ENCODE peak calls at places on chromosomes 4 and X, in six cellular contexts. P, X, O, F, G and V are unnamed samples.

GRCh38 chr4:55561884-55562283 is 15.2 kb upstream of the CLOCK start:
- DNase-seq in P (no peak), X (no peak), O (peak; percentile 56), F (no peak), G (no peak), V (no peak)

GRCh38 chrX:89033723-89034122 is 286.7 kb downstream of the CPXCR1 start:
- DNase-seq in P (no peak), X (no peak), F (no peak), O (no peak), G (no peak), V (no peak)

GRCh38 chr4:109999513-109999912 is 86.8 kb downstream of the EGF start:
- DNase-seq in X (no peak), G (no peak), F (no peak), P (no peak), O (no peak), V (no peak)

GRCh38 chrX:17435476-17435875 is 60.5 kb downstream of the NHS start:
- DNase-seq in F (no peak), P (no peak), G (no peak), X (no peak), O (no peak), V (no peak)

GRCh38 chrX:144379156-144379555 is 495.3 kb downstream of the UBE2NL start:
- DNase-seq in G (no peak), P (no peak), F (no peak), X (no peak), O (no peak), V (no peak)

GRCh38 chrX:30230395-30230794 is at the start of gene MAGEB3:
- DNase-seq in X (no peak), G (no peak), P (no peak), F (no peak), O (no peak), V (no peak)

GRCh38 chr4:86223472-86223871 is 136.4 kb downstream of the MAPK10 start:
- DNase-seq in F (no peak), P (peak; percentile 71), G (no peak), O (no peak), X (peak; percentile 53), V (peak; percentile 18)

GRCh38 chr4:89314291-89314690 is 6.7 kb upstream of the GPRIN3 start:
- DNase-seq in F (no peak), O (no peak), X (peak; percentile 24), P (peak; percentile 37), G (no peak), V (no peak)

GRCh38 chr4:3712936-3713335 is 53.2 kb upstream of the ADRA2C start:
- DNase-seq in X (no peak), G (no peak), F (no peak), P (no peak), O (no peak), V (no peak)

GRCh38 chr4:20305976-20306375 is 54.3 kb downstream of the SLIT2 start:
- DNase-seq in F (no peak), X (peak; percentile 71), P (peak; percentile 69), G (no peak), O (no peak), V (no peak)

GRCh38 chr4:188423039-188423438 is 283.8 kb downstream of the TRIML1 start:
- DNase-seq in O (no peak), P (no peak), X (no peak), G (no peak), F (no peak), V (no peak)

GRCh38 chr4:26992657-26993361 is 132.2 kb downstream of the STIM2 start:
- DNase-seq in G (no peak), P (peak; percentile 50), F (peak; percentile 7), O (peak; percentile 47), X (peak; percentile 65), V (peak; percentile 12)

GRCh38 chr4:28254003-28254402 is 1393.4 kb downstream of the STIM2 start:
- DNase-seq in G (no peak), O (no peak), X (no peak), F (no peak), P (no peak), V (no peak)

GRCh38 chr4:22170353-22170752 is 221.8 kb upstream of the KCNIP4 start:
- DNase-seq in P (peak; percentile 68), G (no peak), X (peak; percentile 69), F (no peak), O (no peak), V (no peak)

GRCh38 chr4:77156533-77156911 is 485 bp upstream of the CCNG2 start:
- DNase-seq in P (peak; percentile 100), F (peak; percentile 99), O (peak; percentile 94), G (peak; percentile 98), X (peak; percentile 99), V (peak; percentile 99)

GRCh38 chrX:15694968-15695451 is 30.4 kb upstream of the CLTRN start:
- DNase-seq in G (no peak), F (no peak), P (no peak), O (no peak), X (no peak), V (no peak)

GRCh38 chr4:8427761-8428287 is 12.7 kb downstream of the ACOX3 start:
- DNase-seq in P (peak; percentile 45), X (peak; percentile 71), O (peak; percentile 68), G (peak; percentile 53), F (no peak), V (peak; percentile 73)

GRCh38 chrX:74232859-74233258 is 71.1 kb upstream of the ZCCHC13 start:
- DNase-seq in P (peak; percentile 52), G (no peak), O (no peak), F (no peak), X (peak; percentile 25), V (peak; percentile 33)

GRCh38 chrX:153648358-153649177 is 1.6 kb downstream of the DUSP9 start:
- DNase-seq in P (no peak), X (no peak), O (no peak), F (no peak), G (no peak), V (no peak)

GRCh38 chr4:128550060-128550459 is 259.4 kb upstream of the JADE1 start:
- DNase-seq in G (no peak), F (no peak), X (no peak), O (no peak), P (no peak), V (no peak)

DNA sequence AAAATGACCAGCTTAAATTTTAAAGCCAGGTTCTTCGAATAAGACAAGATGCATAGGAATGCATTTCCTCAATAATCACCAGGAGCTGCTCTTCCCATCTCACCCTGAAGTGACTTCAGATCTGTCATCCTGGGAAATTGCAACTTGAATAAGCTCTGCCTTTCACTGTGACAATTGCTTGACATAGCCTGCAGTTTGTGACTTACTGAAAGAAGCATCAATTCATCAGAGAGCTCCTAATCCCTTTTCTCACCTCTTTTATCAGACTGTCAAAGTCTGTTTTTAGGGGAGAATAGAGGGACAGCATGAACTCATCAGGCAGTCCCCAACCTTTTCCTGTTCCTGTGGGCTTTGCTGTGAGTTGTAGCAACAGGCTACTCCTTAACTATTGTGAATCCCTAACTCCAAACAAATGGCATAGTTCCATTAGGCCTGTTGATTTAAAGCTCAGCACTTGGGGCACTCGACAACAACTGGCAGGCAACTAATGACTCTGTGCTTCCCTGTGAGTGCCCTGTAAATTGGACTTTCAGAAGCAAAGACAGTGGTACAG is 64.8 kb downstream of the DOCK11 start:
- DNase-seq in X (no peak), G (no peak), O (no peak), F (no peak), P (no peak), V (no peak)
- TF ChIP-seq CTCF in X (no peak), G (no peak), O (no peak), F (no peak), P (no peak), V (no peak)

DNA sequence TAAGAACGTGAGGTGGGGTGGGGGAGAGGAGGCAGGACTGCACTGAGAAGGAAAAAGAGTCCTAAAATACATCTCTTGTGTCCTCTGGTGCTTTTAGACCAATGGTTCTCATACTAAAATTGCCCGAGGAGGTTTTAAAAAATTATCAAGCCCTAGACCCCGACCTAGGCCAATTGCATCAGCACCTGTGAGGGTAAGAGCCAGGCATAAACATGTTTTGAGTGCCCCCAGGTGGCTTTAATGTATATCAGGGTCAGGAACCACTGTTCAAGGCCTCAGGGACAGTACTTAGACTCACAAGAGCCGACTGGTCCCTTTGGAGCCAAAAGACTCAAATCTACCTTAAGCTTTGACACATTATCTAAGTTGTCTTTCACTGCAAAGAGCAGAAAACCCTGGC is 37.5 kb upstream of the TMEM150C start:
- DNase-seq in O (no peak), F (no peak), P (peak; percentile 1), G (no peak), X (no peak), V (no peak)
- TF ChIP-seq CTCF in O (no peak), F (no peak), P (no peak), G (no peak), X (no peak), V (no peak)

GRCh38 chrX:12950851-12951589 is 23.9 kb upstream of the TMSB4X start:
- DNase-seq in O (no peak), G (no peak), P (peak; percentile 8), X (no peak), F (no peak), V (no peak)
- TF ChIP-seq CTCF in O (peak; percentile 77), G (no peak), P (peak; percentile 7), X (no peak), F (no peak), V (peak; percentile 39)

DNA sequence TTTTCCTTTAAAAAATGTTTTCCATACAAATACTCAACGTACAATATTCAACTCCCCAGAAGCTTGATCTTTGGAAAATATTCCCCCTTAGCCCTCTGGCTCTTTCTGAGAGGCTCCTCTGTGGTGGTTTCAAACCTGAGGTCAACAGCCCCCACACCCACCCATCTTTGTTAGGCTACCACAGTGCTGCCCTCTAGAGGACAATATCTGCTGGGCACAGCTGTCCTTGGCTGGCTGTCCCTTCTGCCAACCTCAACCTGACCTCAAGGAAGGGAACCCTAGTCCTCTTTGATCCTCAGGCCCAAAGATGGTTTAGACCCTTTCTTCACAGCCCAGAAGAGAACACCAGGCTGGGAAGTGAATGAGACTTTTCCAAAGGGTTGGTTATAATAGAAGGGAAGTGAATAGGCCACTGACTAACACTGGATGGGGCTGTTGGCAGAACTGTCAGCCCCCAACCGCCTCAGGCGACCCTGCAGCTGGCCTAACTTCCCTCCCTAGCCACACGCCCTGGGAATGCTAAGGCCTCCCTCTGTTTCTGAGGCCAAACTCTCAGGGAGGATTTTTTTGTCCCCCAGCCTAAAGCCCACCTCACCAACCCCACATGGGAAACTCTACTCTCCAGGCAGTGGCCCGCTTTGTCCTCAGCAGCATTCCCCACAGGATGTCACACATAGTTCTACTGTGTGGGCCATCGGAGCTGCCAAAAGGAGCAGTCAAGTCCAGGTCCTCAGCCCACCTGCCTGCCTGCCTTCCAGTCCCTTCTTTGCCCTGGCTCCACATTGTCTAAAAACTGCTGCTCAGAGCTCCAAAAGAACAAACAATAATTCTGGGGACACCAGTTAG is 34.3 kb downstream of the NYX start:
- DNase-seq in P (peak; percentile 26), G (no peak), O (peak; percentile 62), X (no peak), F (no peak), V (peak; percentile 2)
- TF ChIP-seq CTCF in P (peak; percentile 54), G (no peak), O (peak; percentile 23), X (peak; percentile 40), F (no peak), V (peak; percentile 42)

GRCh38 chrX:126141014-126141413 is 25.1 kb downstream of the DCAF12L2 start:
- DNase-seq in G (no peak), X (no peak), O (no peak), P (no peak), F (no peak), V (no peak)
- TF ChIP-seq CTCF in G (no peak), X (no peak), O (no peak), P (no peak), F (no peak), V (no peak)

GRCh38 chr4:165700855-165701254 is 172.2 kb upstream of the TLL1 start:
- DNase-seq in O (no peak), F (no peak), X (no peak), G (no peak), P (no peak), V (no peak)
- TF ChIP-seq CTCF in O (no peak), F (no peak), X (peak; percentile 7), G (no peak), P (peak; percentile 46), V (peak; percentile 3)